ENCODE peak calls at places on chromosomes 16 and 17, in seven cellular contexts. R, S, I, V, Y, H and U are unnamed samples.

GRCh38 chr17:2855063-2855600 is 58.9 kb downstream of the RAP1GAP2 start:
- DNase-seq in R (no peak), S (no peak), I (peak), V (no peak), Y (no peak), H (no peak), U (no peak)

GRCh38 chr17:59561042-59561441 is 4.4 kb upstream of the DHX40 start:
- DNase-seq in R (no peak), S (no peak), I (peak), V (no peak), Y (no peak), H (no peak), U (peak)

GRCh38 chr17:73564856-73565255 is 79.4 kb downstream of the SDK2 start:
- DNase-seq in R (no peak), S (no peak), I (no peak), V (no peak), Y (no peak), H (no peak), U (no peak)

GRCh38 chr16:84827131-84827574 is 7.4 kb downstream of the CRISPLD2 start:
- DNase-seq in R (no peak), S (no peak), I (no peak), V (no peak), Y (no peak), H (no peak), U (peak)

GRCh38 chr16:85541181-85541580 is 71.9 kb upstream of the GSE1 start:
- DNase-seq in R (no peak), S (no peak), I (no peak), V (no peak), Y (no peak), H (no peak), U (no peak)

GRCh38 chr17:7440113-7440822 is 956 bp downstream of the FGF11 start:
- DNase-seq in R (peak), S (no peak), I (no peak), V (peak), Y (no peak), H (peak), U (no peak)

GRCh38 chr17:16322636-16323035 is 30.6 kb downstream of the CENPV start:
- DNase-seq in R (no peak), S (no peak), I (no peak), V (no peak), Y (no peak), H (no peak), U (peak)

GRCh38 chr17:2309338-2310143 is 5.8 kb downstream of the SRR start:
- DNase-seq in R (peak), S (no peak), I (no peak), V (no peak), Y (no peak), H (no peak), U (peak)

GRCh38 chr17:79831367-79832210 is 7.7 kb downstream of the CBX4 start:
- DNase-seq in R (peak), S (no peak), I (no peak), V (peak), Y (no peak), H (peak), U (peak)

GRCh38 chr16:85017151-85017550 is 5.8 kb upstream of the ZDHHC7 start:
- DNase-seq in R (no peak), S (no peak), I (no peak), V (no peak), Y (no peak), H (no peak), U (peak)

GRCh38 chr16:66273644-66274334 is 92.7 kb upstream of the CDH5 start:
- DNase-seq in R (no peak), S (no peak), I (peak), V (no peak), Y (no peak), H (no peak), U (peak)
- TF ChIP-seq CTCF in R (no peak), S (no peak), I (no peak), V (no peak), Y (no peak), H (no peak), U (peak)

GRCh38 chr16:79264237-79265104 is 336.1 kb downstream of the MAF start:
- DNase-seq in R (no peak), S (no peak), I (no peak), V (peak), Y (no peak), H (no peak), U (no peak)

GRCh38 chr16:79265701-79266100 is 334.8 kb downstream of the MAF start:
- DNase-seq in R (no peak), S (no peak), I (peak), V (no peak), Y (no peak), H (no peak), U (no peak)

GRCh38 chr16:79261944-79262552 is 338.5 kb downstream of the MAF start:
- DNase-seq in R (no peak), S (no peak), I (no peak), V (peak), Y (no peak), H (no peak), U (no peak)

GRCh38 chr16:79257958-79258490 is 342.5 kb downstream of the MAF start:
- DNase-seq in R (no peak), S (no peak), I (no peak), V (no peak), Y (no peak), H (no peak), U (no peak)

GRCh38 chr16:79261461-79261860 is 339.1 kb downstream of the MAF start:
- DNase-seq in R (peak), S (no peak), I (peak), V (peak), Y (peak), H (no peak), U (peak)
- TF ChIP-seq CTCF in R (peak), S (peak), I (peak), V (peak), Y (peak), H (peak), U (no peak)

GRCh38 chr17:81298325-81298990 is 3.4 kb upstream of the SLC38A10 start:
- DNase-seq in R (no peak), S (no peak), I (no peak), V (no peak), Y (no peak), H (no peak), U (no peak)

GRCh38 chr17:81295031-81295677 is at the start of gene SLC38A10:
- DNase-seq in R (peak), S (peak), I (peak), V (peak), Y (no peak), H (peak), U (peak)

GRCh38 chr17:81294512-81295030 is 536 bp downstream of the SLC38A10 start:
- DNase-seq in R (peak), S (no peak), I (no peak), V (peak), Y (no peak), H (no peak), U (peak)

GRCh38 chr17:81298991-81299733 is 4.1 kb upstream of the SLC38A10 start:
- DNase-seq in R (no peak), S (no peak), I (no peak), V (no peak), Y (no peak), H (no peak), U (no peak)

GRCh38 chr17:81295678-81296381 is 723 bp upstream of the SLC38A10 start:
- DNase-seq in R (peak), S (no peak), I (peak), V (no peak), Y (no peak), H (no peak), U (peak)
- TF ChIP-seq CTCF in R (peak), S (peak), I (no peak), V (peak), Y (peak), H (peak), U (peak)

DNA sequence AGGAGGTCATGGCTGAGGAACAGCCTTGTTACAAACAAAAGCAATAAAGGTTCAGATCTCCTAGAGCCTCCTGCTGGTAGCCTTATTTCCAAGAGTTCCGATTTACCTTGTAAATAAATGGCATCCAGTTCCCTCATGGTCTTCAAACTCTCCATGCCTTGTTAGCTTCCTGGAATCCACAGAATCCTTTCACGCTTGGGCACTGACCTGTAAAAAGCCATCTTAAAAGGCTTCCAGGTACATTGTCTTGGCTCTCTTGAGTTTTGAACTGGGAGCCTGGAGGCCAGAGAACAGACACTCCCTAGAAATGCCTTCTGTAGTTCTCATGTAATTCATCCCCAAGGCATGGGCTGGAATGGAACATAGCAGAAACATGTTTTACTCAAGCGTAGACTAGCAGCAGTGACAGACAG is 207.9 kb downstream of the SNX29 start:
- DNase-seq in R (no peak), S (no peak), I (no peak), V (no peak), Y (peak), H (no peak), U (no peak)
- TF ChIP-seq CTCF in R (no peak), S (no peak), I (no peak), V (no peak), Y (peak), H (no peak), U (no peak)

DNA sequence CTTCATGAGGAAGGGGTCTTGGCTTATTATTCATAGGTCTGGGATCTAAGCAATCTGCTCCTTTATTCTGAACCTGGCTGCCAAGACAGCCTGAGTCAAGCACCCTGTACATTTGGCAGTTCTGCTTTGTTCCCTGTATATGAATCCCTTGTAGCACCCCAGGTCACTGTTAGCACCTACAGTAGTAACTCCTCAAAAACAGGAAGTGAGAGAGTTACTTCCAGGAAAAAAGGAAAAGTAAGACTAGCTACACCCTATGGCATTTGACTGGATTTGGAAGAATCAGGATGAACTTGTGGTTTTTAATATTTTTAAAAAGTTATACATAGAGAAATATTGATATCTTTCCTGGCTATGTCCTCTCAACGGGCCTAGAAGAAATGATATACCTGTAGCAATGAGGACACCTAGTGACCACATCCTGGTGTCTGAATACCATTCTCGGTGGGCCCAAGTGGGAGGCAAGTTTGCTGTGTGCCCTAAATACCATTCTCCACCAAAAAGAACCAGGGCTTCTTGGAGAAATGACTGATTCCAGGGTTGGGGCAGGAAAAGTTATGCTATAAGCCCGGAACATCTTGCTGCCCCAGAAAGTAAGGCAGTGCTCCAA is 9.9 kb downstream of the ANKRD40 start:
- DNase-seq in R (no peak), S (no peak), I (no peak), V (no peak), Y (no peak), H (no peak), U (no peak)
- TF ChIP-seq CTCF in R (no peak), S (no peak), I (no peak), V (no peak), Y (peak), H (no peak), U (no peak)

GRCh38 chr16:66272461-66272860 is 94.0 kb upstream of the CDH5 start:
- DNase-seq in R (no peak), S (no peak), I (no peak), V (no peak), Y (no peak), H (no peak), U (no peak)

GRCh38 chr16:66275795-66276428 is 90.6 kb upstream of the CDH5 start:
- DNase-seq in R (peak), S (no peak), I (peak), V (no peak), Y (peak), H (no peak), U (peak)

GRCh38 chr16:66277311-66278070 is 89.0 kb upstream of the CDH5 start:
- DNase-seq in R (no peak), S (peak), I (no peak), V (no peak), Y (no peak), H (no peak), U (no peak)

GRCh38 chr16:66273036-66273435 is 93.5 kb upstream of the CDH5 start:
- DNase-seq in R (no peak), S (no peak), I (no peak), V (no peak), Y (no peak), H (no peak), U (no peak)

DNA sequence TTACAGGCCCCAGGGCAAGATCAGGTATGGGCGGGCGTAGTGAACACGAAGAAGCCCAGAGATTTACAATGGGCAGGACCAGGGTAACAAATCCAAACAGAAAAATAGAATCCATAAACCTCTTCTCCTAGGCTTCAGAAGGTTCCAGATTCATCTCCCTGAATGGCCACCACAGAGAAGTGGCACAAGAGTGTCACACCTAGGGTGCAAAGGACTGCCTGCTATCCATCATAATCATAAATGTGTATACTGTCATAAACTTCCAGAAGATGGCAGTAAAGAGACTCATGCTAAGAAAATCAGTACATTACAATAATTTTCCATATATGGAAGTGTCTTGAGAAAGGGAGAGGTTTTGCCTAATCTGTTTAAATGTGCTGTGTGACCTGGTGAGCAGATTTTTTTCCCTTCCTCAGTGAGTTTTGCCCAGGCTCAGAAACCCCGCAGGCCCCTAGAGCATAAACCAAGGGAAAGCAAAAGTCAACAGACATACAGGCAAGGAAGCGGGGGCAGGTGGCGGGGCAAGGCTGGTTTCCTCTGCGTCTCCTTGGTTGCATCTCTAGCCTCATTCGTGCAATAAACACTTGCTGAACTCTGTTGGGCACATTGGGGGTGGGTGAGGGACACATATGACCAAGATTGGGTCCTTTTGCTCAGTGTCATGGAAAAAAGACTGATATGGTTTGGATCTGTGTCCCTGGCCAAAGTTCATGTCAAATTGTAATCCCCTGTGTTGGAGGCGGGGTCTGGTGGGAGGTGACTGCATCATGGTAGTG is 92.0 kb upstream of the CDH5 start:
- DNase-seq in R (no peak), S (no peak), I (peak), V (no peak), Y (no peak), H (no peak), U (no peak)
- TF ChIP-seq CTCF in R (peak), S (peak), I (peak), V (peak), Y (no peak), H (no peak), U (peak)

GRCh38 chr16:73616186-73616585 is 568.3 kb upstream of the ZFHX3 start:
- DNase-seq in R (no peak), S (no peak), I (peak), V (no peak), Y (no peak), H (no peak), U (no peak)
- TF ChIP-seq CTCF in R (no peak), S (no peak), I (no peak), V (no peak), Y (no peak), H (no peak), U (no peak)

DNA sequence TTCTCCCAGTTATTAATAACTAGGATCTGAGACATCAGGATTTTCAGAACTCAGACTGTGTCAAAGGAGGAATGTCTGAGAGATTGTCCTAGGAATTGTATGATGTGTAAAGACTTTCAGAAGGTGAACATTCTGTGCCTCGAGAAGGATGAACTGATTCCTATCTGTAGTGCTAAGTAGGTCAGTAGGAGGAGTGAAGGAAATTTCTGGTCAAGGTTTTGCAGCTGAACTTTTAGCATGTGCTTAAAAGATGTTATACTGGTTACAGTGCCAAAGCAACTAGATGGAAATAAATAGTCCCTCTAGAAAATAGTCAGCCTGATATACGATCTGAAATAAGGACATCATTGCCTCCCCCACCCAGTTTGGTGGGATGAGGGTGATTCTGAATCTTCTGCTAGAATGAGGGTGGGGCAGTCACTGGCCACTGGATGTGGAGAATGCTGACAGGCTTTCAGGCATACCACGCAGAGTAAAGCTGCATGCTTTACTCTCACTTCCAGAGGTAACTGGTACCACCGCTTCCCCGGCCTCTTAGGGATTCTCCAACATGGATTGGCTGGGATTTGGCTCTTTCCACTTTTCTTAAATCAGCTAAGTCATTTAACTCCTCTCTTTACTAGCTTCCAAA is 57.2 kb upstream of the VPS4A start:
- DNase-seq in R (no peak), S (peak), I (no peak), V (no peak), Y (no peak), H (no peak), U (peak)
- TF ChIP-seq CTCF in R (no peak), S (no peak), I (no peak), V (no peak), Y (no peak), H (no peak), U (no peak)